ENCODE peak calls at places on chromosomes 4 and X, in eight cellular contexts. W is AG10803, X is choroid plexus epithelial cell, A is adrenal gland, M is GM06990, H is OCI-LY7, I is A549, N is mammary epithelial cell. G is an unnamed sample.

GRCh38 chr4:10281996-10282395 is 165.4 kb upstream of the WDR1 start:
- DNase-seq in W (peak; percentile 47), X (peak; percentile 5), A (no peak), M (no peak), H (no peak), I (no peak), N (peak; percentile 58), G (no peak)

GRCh38 chr4:150280081-150280950 is 202.1 kb downstream of the DCLK2 start:
- DNase-seq in W (peak; percentile 88), X (peak; percentile 88), A (no peak), M (no peak), H (no peak), I (no peak), N (peak; percentile 96), G (no peak)

GRCh38 chr4:244471-244870 is 60.8 kb downstream of the ZNF732 start:
- DNase-seq in W (peak; percentile 6), X (peak; percentile 21), A (peak; percentile 30), M (no peak), H (peak; percentile 78), I (no peak), N (peak; percentile 9), G (peak; percentile 17)

GRCh38 chr4:87953776-87954175 is 21.7 kb upstream of the SPP1 start:
- DNase-seq in W (no peak), X (peak; percentile 39), A (no peak), M (no peak), H (no peak), I (no peak), N (no peak), G (no peak)

GRCh38 chr4:127783026-127783769 is 1.1 kb downstream of the HSPA4L start:
- DNase-seq in W (peak; percentile 49), X (peak; percentile 62), A (peak; percentile 89), M (no peak), H (no peak), I (peak; percentile 42), N (peak; percentile 99), G (peak; percentile 50)

GRCh38 chr4:5212255-5213032 is 161.2 kb downstream of the STK32B start:
- DNase-seq in W (no peak), X (no peak), A (no peak), M (no peak), H (no peak), I (no peak), N (no peak), G (no peak)

GRCh38 chrX:154136627-154137161 is 7.3 kb upstream of the OPN1LW start:
- DNase-seq in W (peak; percentile 29), X (peak; percentile 36), A (peak; percentile 74), M (peak; percentile 57), H (peak; percentile 74), I (peak; percentile 62), N (peak; percentile 14), G (peak; percentile 74)

GRCh38 chrX:9279271-9279596 is 185.6 kb upstream of the TBL1X start:
- DNase-seq in W (no peak), X (peak; percentile 74), A (no peak), M (no peak), H (no peak), I (no peak), N (no peak), G (no peak)

DNA sequence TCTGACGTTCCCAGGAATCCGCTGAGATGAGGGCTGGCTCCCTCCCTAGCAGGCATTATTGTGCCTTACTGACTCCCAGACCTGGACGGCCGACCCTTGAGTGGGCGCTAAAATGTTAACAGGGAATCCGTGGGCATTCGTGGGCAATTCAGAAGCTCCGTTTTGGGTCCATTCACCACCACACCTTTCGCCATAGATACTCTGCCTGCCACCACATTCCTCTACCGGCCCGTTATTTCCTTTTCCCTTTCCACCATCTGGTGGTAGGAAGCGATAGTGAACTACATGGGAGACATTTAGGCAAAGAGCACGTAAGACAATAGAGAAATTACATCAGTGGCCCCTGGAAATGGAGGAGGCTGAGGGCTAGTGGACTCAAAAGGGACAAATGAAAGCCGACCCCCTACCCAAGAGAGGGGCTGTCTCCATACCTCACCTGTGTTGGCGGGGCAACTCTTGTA is 1.0 kb upstream of the SH3KBP1 start:
- DNase-seq in W (peak; percentile 82), X (peak; percentile 85), A (peak; percentile 33), M (no peak), H (peak; percentile 73), I (peak; percentile 84), N (peak; percentile 75), G (peak; percentile 47)
- TF ChIP-seq CTCF in W (peak; percentile 62), X (peak; percentile 69), A (peak; percentile 72), M (no peak), H (peak; percentile 70), I (peak; percentile 59), N (peak; percentile 55), G (peak; percentile 8)

GRCh38 chr4:55635760-55636621 is at the start of gene NMU:
- DNase-seq in W (no peak), X (no peak), A (no peak), M (peak; percentile 41), H (no peak), I (no peak), N (peak; percentile 52), G (peak; percentile 63)
- TF ChIP-seq CTCF in W (no peak), X (no peak), A (no peak), M (peak; percentile 12), H (no peak), I (no peak), N (peak; percentile 38), G (no peak)

GRCh38 chr4:54165438-54165837 is 63.7 kb upstream of the PDGFRA start:
- DNase-seq in W (peak; percentile 96), X (peak; percentile 92), A (no peak), M (no peak), H (no peak), I (no peak), N (peak; percentile 75), G (no peak)
- TF ChIP-seq CTCF in W (peak; percentile 16), X (peak; percentile 20), A (no peak), M (no peak), H (no peak), I (no peak), N (peak; percentile 40), G (no peak)

DNA sequence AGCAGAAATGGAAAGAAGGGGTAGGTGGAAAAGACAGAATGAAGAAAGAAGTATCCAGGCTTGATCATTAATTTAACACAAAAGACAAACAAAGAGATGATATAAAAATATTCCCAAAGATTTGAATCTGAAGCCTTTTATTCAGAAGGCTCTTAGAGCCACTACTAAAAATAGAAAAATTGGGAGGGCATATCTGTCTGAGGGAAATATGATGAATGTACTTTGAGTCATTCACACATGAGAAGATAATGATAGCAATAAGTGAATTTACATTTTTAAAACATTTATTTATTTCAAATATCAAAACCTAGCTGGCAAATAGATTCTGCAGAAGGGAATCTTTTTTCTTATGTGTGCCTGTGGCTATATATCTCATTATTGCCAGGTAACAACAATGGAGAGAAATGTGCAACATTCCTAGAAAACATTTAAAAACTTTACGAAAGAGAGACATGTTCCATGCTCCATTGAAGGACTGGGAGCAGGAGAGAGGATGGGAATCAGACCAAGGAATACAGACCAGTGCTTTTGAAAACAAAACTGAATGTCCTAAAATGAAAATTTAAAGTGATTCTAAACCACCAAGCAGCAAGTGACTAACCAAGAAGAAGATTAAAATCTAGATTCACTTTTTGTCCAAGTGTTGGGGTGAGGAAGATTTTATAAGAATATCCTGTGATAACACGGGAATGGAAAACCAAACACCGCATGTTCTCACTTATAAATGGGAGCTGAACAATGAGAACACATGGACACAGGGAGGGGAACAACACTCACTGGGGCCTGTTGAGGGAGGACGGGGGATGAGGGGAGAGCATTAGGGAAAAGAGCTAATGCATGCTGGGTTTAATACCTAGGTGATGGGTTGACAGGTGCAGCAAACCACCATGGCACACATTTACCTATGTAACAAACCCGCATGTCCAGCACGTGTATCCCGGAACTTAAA is 41.2 kb downstream of the ANXA5 start:
- DNase-seq in W (no peak), X (no peak), A (no peak), M (no peak), H (no peak), I (no peak), N (no peak), G (no peak)
- TF ChIP-seq CTCF in W (no peak), X (no peak), A (no peak), M (no peak), H (no peak), I (no peak), N (no peak), G (no peak)

GRCh38 chr4:162793004-162793403 is 373.7 kb downstream of the NAF1 start:
- DNase-seq in W (no peak), X (peak; percentile 38), A (no peak), M (no peak), H (no peak), I (no peak), N (no peak), G (no peak)
- TF ChIP-seq CTCF in W (no peak), X (no peak), A (no peak), M (no peak), H (no peak), I (no peak), N (no peak), G (no peak)

DNA sequence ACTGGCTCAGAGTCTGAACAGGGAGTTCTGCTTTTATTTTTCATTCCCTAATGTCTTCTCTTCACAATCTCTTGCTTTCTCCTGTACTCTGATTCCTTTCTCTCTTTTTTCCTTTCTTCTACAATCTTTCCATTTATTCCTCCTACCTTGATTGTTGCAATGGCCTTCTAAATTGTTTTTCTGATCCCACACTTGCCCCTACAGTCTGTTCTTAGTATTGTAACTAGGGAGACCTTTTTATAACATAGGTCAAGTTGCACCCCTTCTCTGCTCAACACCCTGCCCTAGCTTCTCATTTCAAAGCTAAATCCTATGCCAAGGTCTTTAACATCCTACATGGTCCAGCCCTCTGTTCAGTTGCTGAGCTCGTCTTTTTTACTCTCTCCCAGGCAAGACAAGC is 277.9 kb downstream of the GBA3 start:
- DNase-seq in W (no peak), X (no peak), A (no peak), M (no peak), H (no peak), I (no peak), N (no peak), G (no peak)
- TF ChIP-seq CTCF in W (no peak), X (no peak), A (no peak), M (no peak), H (no peak), I (no peak), N (no peak), G (no peak)

GRCh38 chrX:115226929-115227328 is 7.0 kb downstream of the LRCH2 start:
- DNase-seq in W (peak; percentile 7), X (peak; percentile 54), A (no peak), M (no peak), H (peak; percentile 0), I (no peak), N (peak; percentile 36), G (no peak)
- TF ChIP-seq CTCF in W (peak; percentile 49), X (peak; percentile 69), A (no peak), M (peak; percentile 45), H (peak; percentile 29), I (peak; percentile 55), N (peak; percentile 58), G (no peak)

GRCh38 chr4:46329118-46329976 is 60.6 kb downstream of the GABRA2 start:
- DNase-seq in W (no peak), X (peak; percentile 79), A (peak; percentile 12), M (no peak), H (peak; percentile 13), I (no peak), N (peak; percentile 60), G (peak; percentile 4)
- TF ChIP-seq CTCF in W (no peak), X (peak; percentile 71), A (no peak), M (peak; percentile 46), H (peak; percentile 60), I (no peak), N (peak; percentile 85), G (peak; percentile 13)

GRCh38 chrX:113260474-113260873 is 419.8 kb upstream of the AMOT start:
- DNase-seq in W (peak; percentile 0), X (no peak), A (no peak), M (no peak), H (no peak), I (no peak), N (no peak), G (no peak)
- TF ChIP-seq CTCF in W (peak; percentile 36), X (no peak), A (no peak), M (peak; percentile 28), H (peak; percentile 32), I (no peak), N (peak; percentile 17), G (no peak)